ENCODE peak calls at places on chromosomes 11 and 22, in five cellular contexts. R, S, M, Z and B are unnamed samples.

GRCh38 chr11:97451441-97451840 is 1061.6 kb downstream of the JRKL start:
- DNase-seq in R (no peak), Z (no peak), M (no peak), S (no peak), B (no peak)

GRCh38 chr11:94803491-94803890 is 35.3 kb downstream of the AMOTL1 start:
- DNase-seq in Z (no peak), R (no peak), S (no peak), M (no peak), B (no peak)

GRCh38 chr11:130407978-130408377 is 20.4 kb downstream of the ADAMTS8 start:
- DNase-seq in M (peak; percentile 62), Z (peak; percentile 99), R (no peak), S (no peak), B (no peak)

GRCh38 chr11:952406-953385 is 27.0 kb downstream of the AP2A2 start:
- DNase-seq in Z (no peak), R (no peak), S (no peak), M (no peak), B (no peak)

GRCh38 chr11:92804388-92804787 is 165.1 kb upstream of the MTNR1B start:
- DNase-seq in Z (no peak), R (no peak), S (no peak), M (no peak), B (no peak)

GRCh38 chr11:126917531-126918204 is 82.9 kb downstream of the KIRREL3 start:
- DNase-seq in R (no peak), Z (peak; percentile 70), M (peak; percentile 99), S (no peak), B (no peak)

GRCh38 chr11:613369-613968 is 2.3 kb downstream of the IRF7 start:
- DNase-seq in S (no peak), M (no peak), R (peak; percentile 73), Z (peak; percentile 70), B (no peak)

GRCh38 chr11:40514124-40514523 is 945.3 kb downstream of the LRRC4C start:
- DNase-seq in Z (peak; percentile 61), S (no peak), M (no peak), R (no peak), B (no peak)

GRCh38 chr22:20315337-20316216 is 4.3 kb downstream of the DGCR6L start:
- DNase-seq in R (no peak), Z (no peak), S (peak; percentile 79), M (no peak), B (peak; percentile 17)

GRCh38 chr11:19658344-19658743 is 54.3 kb upstream of the NAV2 start:
- DNase-seq in R (no peak), M (no peak), Z (peak; percentile 4), S (no peak), B (no peak)

GRCh38 chr11:8917157-8917820 is 6.3 kb downstream of the AKIP1 start:
- DNase-seq in M (peak; percentile 69), S (peak; percentile 89), Z (peak; percentile 51), R (no peak), B (peak; percentile 49)

GRCh38 chr22:49768077-49768476 is 59.6 kb downstream of the BRD1 start:
- DNase-seq in S (no peak), Z (no peak), R (no peak), M (no peak), B (no peak)

GRCh38 chr11:73257342-73258103 is 14.6 kb upstream of the P2RY6 start:
- DNase-seq in Z (peak; percentile 94), S (peak; percentile 70), M (peak; percentile 78), R (no peak), B (peak; percentile 27)

GRCh38 chr11:35131760-35132159 is 7.2 kb upstream of the CD44 start:
- DNase-seq in Z (no peak), R (no peak), M (no peak), S (no peak), B (no peak)

GRCh38 chr22:43993072-43993760 is 30.9 kb upstream of the PARVB start:
- DNase-seq in S (no peak), Z (peak; percentile 54), M (no peak), R (no peak), B (peak; percentile 77)

GRCh38 chr22:45602824-45603301 is 68.8 kb upstream of the ATXN10 start:
- DNase-seq in M (peak; percentile 34), Z (no peak), S (no peak), R (no peak), B (no peak)

GRCh38 chr11:12560362-12560761 is 113.9 kb upstream of the TEAD1 start:
- DNase-seq in Z (no peak), M (no peak), R (no peak), S (no peak), B (no peak)

GRCh38 chr22:19231986-19232385 is 53.5 kb upstream of the SLC25A1 start:
- DNase-seq in Z (no peak), S (no peak), R (no peak), M (no peak), B (no peak)

GRCh38 chr22:36301384-36301828 is 48.5 kb downstream of the APOL1 start:
- DNase-seq in Z (peak; percentile 74), S (peak; percentile 90), R (peak; percentile 51), M (no peak), B (peak; percentile 84)
- TF ChIP-seq CTCF in Z (peak; percentile 90), S (peak; percentile 98), R (peak; percentile 93), M (peak; percentile 90), B (peak; percentile 97)

GRCh38 chr11:119727523-119728081 is 1.4 kb downstream of the NECTIN1 start:
- DNase-seq in S (no peak), R (no peak), Z (peak; percentile 60), M (no peak), B (no peak)
- TF ChIP-seq CTCF in S (peak; percentile 30), R (no peak), Z (peak; percentile 51), M (peak; percentile 44), B (no peak)

GRCh38 chr11:3093281-3094191 is 36.3 kb upstream of the CARS1 start:
- DNase-seq in Z (no peak), S (no peak), R (no peak), M (no peak), B (no peak)

GRCh38 chr11:3094223-3094824 is 37.1 kb upstream of the CARS1 start:
- DNase-seq in Z (no peak), R (no peak), M (no peak), S (no peak), B (no peak)

GRCh38 chr11:3091846-3092602 is 34.8 kb upstream of the CARS1 start:
- DNase-seq in M (no peak), R (no peak), S (no peak), Z (peak; percentile 88), B (peak; percentile 53)

GRCh38 chr11:3091081-3091845 is 34.0 kb upstream of the CARS1 start:
- DNase-seq in M (no peak), S (no peak), Z (no peak), R (no peak), B (no peak)

GRCh38 chr11:3092603-3093141 is 35.4 kb upstream of the CARS1 start:
- DNase-seq in M (no peak), Z (no peak), R (no peak), S (no peak), B (no peak)
- TF ChIP-seq CTCF in M (no peak), Z (no peak), R (no peak), S (no peak), B (no peak)

GRCh38 chr11:82671451-82671850 is 62.2 kb downstream of the FAM181B start:
- DNase-seq in S (no peak), Z (peak; percentile 69), R (no peak), M (no peak), B (no peak)

GRCh38 chr11:82676483-82677094 is 57.1 kb downstream of the FAM181B start:
- DNase-seq in R (no peak), M (no peak), S (no peak), Z (peak; percentile 48), B (no peak)

GRCh38 chr11:82680252-82680651 is 53.4 kb downstream of the FAM181B start:
- DNase-seq in Z (peak; percentile 94), M (no peak), S (no peak), R (no peak), B (no peak)

DNA sequence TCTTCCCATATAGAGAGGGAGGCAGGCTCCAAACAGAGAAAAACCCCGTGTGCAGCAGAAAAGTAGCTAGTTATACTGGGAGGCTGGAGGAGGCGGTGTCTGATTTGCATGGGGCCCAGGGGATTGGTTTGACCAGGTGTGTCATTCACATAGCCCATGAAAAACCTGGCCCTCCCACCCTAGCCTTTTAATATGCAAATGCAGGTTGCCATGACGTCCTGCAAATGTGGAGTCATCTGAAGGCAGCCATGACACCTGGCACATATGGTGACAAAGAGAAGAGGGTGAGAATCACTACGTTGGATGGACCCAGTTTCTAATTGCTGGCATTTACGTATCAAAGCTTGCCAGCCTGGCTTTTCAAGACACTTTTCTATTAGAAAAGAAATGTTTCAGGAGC is 57.8 kb downstream of the FAM181B start:
- DNase-seq in R (no peak), M (no peak), S (no peak), Z (no peak), B (no peak)
- TF ChIP-seq CTCF in R (no peak), M (no peak), S (no peak), Z (no peak), B (no peak)

DNA sequence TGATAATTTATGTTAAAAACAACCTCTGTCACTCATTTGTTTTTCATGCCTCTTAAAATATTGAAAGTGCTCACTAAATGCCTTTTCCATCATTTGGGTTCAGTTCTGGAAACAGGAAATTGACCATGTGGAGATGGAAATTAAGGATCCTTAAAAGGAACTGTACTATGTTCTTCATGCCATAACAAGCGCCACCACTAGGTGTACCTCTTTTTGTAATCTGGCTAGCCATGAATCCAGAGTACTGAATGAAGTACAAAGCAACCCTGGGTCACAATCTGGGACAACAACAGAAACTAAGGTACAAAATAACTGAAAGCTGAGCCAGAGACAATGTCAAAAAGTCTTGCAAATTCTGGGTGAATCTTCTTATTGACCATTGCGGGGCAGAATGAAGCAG is 559.1 kb downstream of the FAM181B start:
- DNase-seq in S (no peak), R (no peak), Z (no peak), M (no peak), B (no peak)
- TF ChIP-seq CTCF in S (peak; percentile 32), R (no peak), Z (peak; percentile 44), M (no peak), B (peak; percentile 69)

DNA sequence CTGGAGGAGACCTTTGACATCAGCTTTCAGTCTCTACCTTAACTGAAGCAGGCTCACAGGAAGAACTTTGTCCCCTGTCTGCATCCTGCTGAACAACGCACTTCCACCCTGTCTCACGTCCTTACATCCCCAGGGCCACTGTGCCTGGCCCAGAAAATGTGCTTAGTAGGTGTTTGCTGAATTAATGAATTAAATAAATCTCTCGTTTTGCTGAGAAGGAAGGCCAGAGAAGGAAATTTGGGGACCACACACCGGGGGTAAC is 54.3 kb upstream of the CREB3L1 start:
- DNase-seq in Z (no peak), M (no peak), S (no peak), R (no peak), B (no peak)
- TF ChIP-seq CTCF in Z (no peak), M (no peak), S (no peak), R (no peak), B (no peak)

GRCh38 chr11:75031224-75031753 is 42.6 kb downstream of the NEU3 start:
- DNase-seq in R (no peak), M (peak; percentile 23), S (peak; percentile 65), Z (peak; percentile 72), B (no peak)
- TF ChIP-seq CTCF in R (no peak), M (no peak), S (no peak), Z (no peak), B (no peak)

GRCh38 chr11:128302425-128303186 is 284.8 kb downstream of the ETS1 start:
- DNase-seq in M (no peak), S (no peak), Z (no peak), R (no peak), B (no peak)
- TF ChIP-seq CTCF in M (no peak), S (no peak), Z (no peak), R (no peak), B (no peak)